ENCODE peak calls at places on chromosomes 12 and 14, in ten cellular contexts. K is stomach, L is H1, N is NT2/D1, M is heart right ventricle, S is small intestine, J is aorta, C is IMR-90, A is RWPE2, Q is GM23248. Y is an unnamed sample. For H3K27me3, the result is how much of the 10 kb centered on the place peaks cover.

GRCh38 chr14:52338282-52338681 is 24.2 kb downstream of the PTGER2 start:
- DNase-seq in Q (peak), L (no peak), S (no peak), K (no peak), A (peak), M (no peak), J (no peak), C (peak), N (no peak), Y (peak)

GRCh38 chr12:56086096-56086495 is 6.1 kb downstream of the ERBB3 start:
- DNase-seq in S (peak), Q (no peak), L (no peak), A (no peak), M (no peak), N (no peak), J (no peak), C (no peak), K (peak), Y (no peak)

GRCh38 chr12:131397493-131398181 is 313.3 kb upstream of the SFSWAP start:
- DNase-seq in Q (no peak), C (no peak), N (no peak), K (no peak), L (no peak), J (no peak), S (no peak), M (no peak), A (no peak), Y (no peak)

GRCh38 chr12:95608252-95609033 is 57.2 kb upstream of the USP44 start:
- DNase-seq in N (peak), Q (peak), S (peak), J (peak), K (peak), M (peak), C (peak), A (peak), L (no peak), Y (peak)

GRCh38 chr12:46494424-46494823 is 121.9 kb upstream of the SLC38A2 start:
- DNase-seq in N (peak), K (no peak), M (no peak), L (no peak), C (peak), S (no peak), A (no peak), J (no peak), Q (peak), Y (no peak)

GRCh38 chr12:131242741-131243496 is 289.2 kb downstream of the ADGRD1 start:
- DNase-seq in L (peak), K (no peak), N (peak), Q (peak), S (peak), M (no peak), C (no peak), A (no peak), J (no peak), Y (no peak)

GRCh38 chr14:79809849-79810612 is 401.3 kb downstream of the DIO2 start:
- DNase-seq in N (no peak), Q (peak), S (peak), L (no peak), J (no peak), K (no peak), A (no peak), C (peak), M (no peak), Y (no peak)

GRCh38 chr14:51959928-51960327 is 29.4 kb upstream of the RTRAF start:
- DNase-seq in L (no peak), K (no peak), N (no peak), C (no peak), S (no peak), M (no peak), J (no peak), Q (no peak), A (no peak), Y (no peak)

GRCh38 chr14:75982724-75983358 is 1.0 kb upstream of the TGFB3 start:
- DNase-seq in S (peak), K (no peak), C (peak), L (peak), J (peak), M (peak), N (no peak), A (no peak), Q (peak), Y (peak)

GRCh38 chr12:47491516-47491915 is 214.3 kb downstream of the RPAP3 start:
- DNase-seq in C (no peak), N (no peak), J (no peak), A (no peak), Q (peak), K (no peak), M (no peak), L (no peak), S (no peak), Y (no peak)

GRCh38 chr12:101648195-101648594 is 49.2 kb upstream of the CHPT1 start:
- DNase-seq in K (no peak), J (no peak), S (no peak), C (no peak), N (no peak), Q (no peak), A (no peak), M (no peak), L (no peak), Y (no peak)

GRCh38 chr12:75831413-75831812 is 200.2 kb downstream of the PHLDA1 start:
- DNase-seq in C (peak), N (no peak), A (no peak), J (no peak), Q (no peak), L (no peak), S (no peak), K (no peak), M (no peak), Y (no peak)

GRCh38 chr14:20988717-20989116 is 1.1 kb upstream of the METTL17 start:
- DNase-seq in L (no peak), C (no peak), K (no peak), A (no peak), J (peak), S (no peak), M (no peak), Q (peak), N (no peak), Y (no peak)

GRCh38 chr14:58740584-58740983 is 102.8 kb downstream of the DACT1 start:
- DNase-seq in N (no peak), L (no peak), C (no peak), S (no peak), M (no peak), J (no peak), A (no peak), K (no peak), Q (no peak), Y (no peak)

GRCh38 chr14:24883571-24883970 is 166.4 kb downstream of the STXBP6 start:
- DNase-seq in C (no peak), K (no peak), A (no peak), J (no peak), S (no peak), L (no peak), N (no peak), Q (peak), M (no peak), Y (no peak)

GRCh38 chr12:54759751-54760150 is 94.6 kb upstream of the MUCL1 start:
- DNase-seq in S (peak), L (peak), M (no peak), J (no peak), A (no peak), N (peak), K (no peak), Q (peak), C (peak), Y (no peak)

GRCh38 chr12:25995906-25996305 is 37.4 kb downstream of the RASSF8 start:
- DNase-seq in M (no peak), N (no peak), A (no peak), L (no peak), K (no peak), Q (peak), S (no peak), C (peak), J (no peak), Y (peak)

GRCh38 chr14:31510855-31511254 is 23.0 kb upstream of the GPR33 start:
- DNase-seq in M (no peak), S (no peak), K (no peak), C (no peak), A (no peak), L (no peak), J (no peak), N (no peak), Q (no peak), Y (no peak)

GRCh38 chr12:9367828-9368227 is 159.6 kb upstream of the PZP start:
- DNase-seq in K (no peak), Q (no peak), S (no peak), A (no peak), M (no peak), C (no peak), J (no peak), N (no peak), L (no peak), Y (peak)

GRCh38 chr14:64234877-64235651 is 59.1 kb downstream of the ESR2 start:
- DNase-seq in S (no peak), M (no peak), L (no peak), N (no peak), Q (no peak), A (no peak), K (no peak), C (peak), J (no peak), Y (no peak)

GRCh38 chr12:10528150-10528953 is 22.7 kb downstream of the EIF2S3B start:
- DNase-seq in L (no peak), M (no peak), C (no peak), Q (no peak), J (no peak), N (no peak), S (peak), A (no peak), K (no peak), Y (no peak)

GRCh38 chr14:69543341-69544249 is 31.1 kb downstream of the CCDC177 start:
- DNase-seq in N (no peak), Q (peak), A (peak), C (peak), K (peak), M (peak), S (peak), L (no peak), J (peak), Y (no peak)

GRCh38 chr14:24296341-24297157 is 3.0 kb downstream of the DHRS1 start:
- DNase-seq in J (peak), A (no peak), C (peak), Q (peak), S (peak), N (peak), K (peak), M (peak), L (peak), Y (peak)

GRCh38 chr12:64837427-64837826 is 13.0 kb downstream of the TBC1D30 start:
- DNase-seq in M (no peak), A (no peak), J (no peak), N (no peak), K (no peak), S (no peak), Q (no peak), L (no peak), C (no peak), Y (no peak)

GRCh38 chr14:62081012-62081612 is 318.9 kb downstream of the SNAPC1 start:
- DNase-seq in Q (no peak), L (no peak), K (no peak), A (no peak), M (no peak), J (no peak), S (no peak), N (no peak), C (no peak), Y (no peak)

GRCh38 chr14:67529947-67530935 is 2.8 kb upstream of the PLEKHH1 start:
- DNase-seq in A (no peak), L (no peak), S (no peak), J (no peak), M (no peak), Q (no peak), K (no peak), C (no peak), N (no peak), Y (no peak)

GRCh38 chr12:2068638-2069037 is 15.9 kb downstream of the CACNA1C start:
- DNase-seq in N (no peak), M (no peak), C (no peak), J (no peak), K (no peak), L (no peak), S (no peak), Q (no peak), A (no peak), Y (no peak)

GRCh38 chr12:2058837-2059236 is 6.0 kb downstream of the CACNA1C start:
- DNase-seq in S (no peak), J (no peak), N (no peak), Q (no peak), C (no peak), K (no peak), L (no peak), M (no peak), A (no peak), Y (no peak)

GRCh38 chr12:2061402-2061801 is 8.6 kb downstream of the CACNA1C start:
- DNase-seq in K (no peak), L (no peak), N (no peak), S (no peak), Q (no peak), J (no peak), A (no peak), M (no peak), C (no peak), Y (no peak)

GRCh38 chr12:2064078-2064507 is 11.3 kb downstream of the CACNA1C start:
- DNase-seq in K (no peak), M (no peak), Q (peak), A (no peak), C (peak), J (no peak), S (peak), N (no peak), L (no peak), Y (peak)
- H3K4me3 ChIP-seq in K (no peak), M (peak), Q (peak), A (no peak), C (no peak), J (peak), S (no peak), N (no peak), L (no peak), Y (no peak)

DNA sequence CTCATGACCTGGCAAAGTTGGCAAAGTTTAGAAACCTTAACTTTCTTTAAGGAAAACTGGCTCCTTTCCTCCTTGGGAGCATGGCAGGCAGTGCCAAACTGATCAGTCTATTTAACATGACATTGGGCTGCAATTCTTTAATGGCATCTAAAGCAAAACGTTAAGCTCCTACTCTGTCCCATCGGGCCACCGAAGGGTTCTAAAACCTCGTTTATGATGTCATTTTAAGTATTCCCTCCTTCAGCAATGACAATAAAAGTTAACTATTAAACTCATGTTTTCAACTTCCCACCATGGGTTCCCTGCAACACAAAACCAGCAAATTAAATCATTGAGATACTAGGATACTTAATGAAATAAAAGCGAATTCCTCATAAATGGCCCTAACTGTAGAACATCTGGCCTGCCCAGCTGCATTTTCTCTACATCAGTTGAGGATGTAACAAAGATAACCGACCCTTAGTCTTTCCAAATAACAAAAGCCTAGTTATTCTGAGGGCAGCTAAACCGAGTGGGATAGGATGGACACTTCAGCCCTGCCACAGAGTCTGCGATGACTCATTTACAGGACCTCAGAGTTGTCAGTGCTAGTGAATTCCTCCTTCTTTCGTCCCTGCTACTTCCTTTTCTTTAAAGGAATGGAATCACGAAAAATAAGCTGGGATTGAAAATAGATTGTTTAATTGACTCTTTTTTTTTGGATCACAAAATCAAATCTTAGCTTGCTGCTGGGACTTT is 34.5 kb upstream of the RIC8B start:
- DNase-seq in M (no peak), Q (peak), N (no peak), J (no peak), S (no peak), K (no peak), A (no peak), L (no peak), C (peak), Y (no peak)
- H3K27me3 ChIP-seq in M (under half), Q (under half), N (under half), J (under half), S (under half), K (under half), A (under half), L (under half), C (under half), Y (under half)

DNA sequence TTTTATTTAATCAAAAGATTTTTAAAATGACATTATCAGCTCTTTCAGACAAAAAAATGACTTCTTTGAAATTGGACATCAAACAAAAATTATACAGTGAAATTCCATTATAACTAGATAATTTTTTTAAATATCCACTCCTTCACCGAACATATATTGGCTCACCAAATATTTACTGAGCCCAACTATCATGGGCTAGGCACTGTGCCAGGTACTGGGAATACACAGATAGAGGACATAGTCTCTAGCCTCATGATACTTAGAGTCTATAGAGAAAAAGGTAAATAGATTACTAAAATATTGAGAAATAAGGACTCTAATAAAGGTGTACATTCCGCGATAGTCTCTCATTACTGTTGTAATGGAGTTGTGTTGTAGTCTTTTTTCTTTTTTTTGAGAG is 219.9 kb downstream of the SEC23A start:
- DNase-seq in M (no peak), N (no peak), K (no peak), L (no peak), C (no peak), Q (no peak), S (no peak), J (no peak), A (no peak), Y (no peak)
- H3K4me3 ChIP-seq in M (no peak), N (no peak), K (no peak), L (no peak), C (no peak), Q (no peak), S (no peak), J (no peak), A (no peak), Y (no peak)

GRCh38 chr12:13368971-13369370 is 172.4 kb downstream of the EMP1 start:
- DNase-seq in J (no peak), K (no peak), Q (no peak), M (no peak), A (no peak), S (no peak), L (peak), C (no peak), N (peak), Y (no peak)

GRCh38 chr12:13367973-13368372 is 171.4 kb downstream of the EMP1 start:
- DNase-seq in N (no peak), M (no peak), K (no peak), J (no peak), S (no peak), Q (no peak), L (peak), C (no peak), A (no peak), Y (no peak)

GRCh38 chr12:13365782-13366366 is 169.3 kb downstream of the EMP1 start:
- DNase-seq in J (no peak), A (no peak), L (peak), N (no peak), M (peak), C (no peak), Q (no peak), S (no peak), K (no peak), Y (no peak)

GRCh38 chr12:13369496-13369895 is 173.0 kb downstream of the EMP1 start:
- DNase-seq in L (peak), J (no peak), S (no peak), A (no peak), K (no peak), Q (no peak), M (no peak), N (no peak), C (no peak), Y (no peak)

GRCh38 chr12:13368431-13368830 is 171.9 kb downstream of the EMP1 start:
- DNase-seq in J (no peak), A (no peak), L (peak), S (no peak), C (no peak), K (no peak), M (no peak), N (no peak), Q (no peak), Y (no peak)
- H3K27me3 ChIP-seq in J (under half), A (under half), L (under half), S (under half), C (under half), K (under half), M (under half), N (under half), Q (under half), Y (under half)

DNA sequence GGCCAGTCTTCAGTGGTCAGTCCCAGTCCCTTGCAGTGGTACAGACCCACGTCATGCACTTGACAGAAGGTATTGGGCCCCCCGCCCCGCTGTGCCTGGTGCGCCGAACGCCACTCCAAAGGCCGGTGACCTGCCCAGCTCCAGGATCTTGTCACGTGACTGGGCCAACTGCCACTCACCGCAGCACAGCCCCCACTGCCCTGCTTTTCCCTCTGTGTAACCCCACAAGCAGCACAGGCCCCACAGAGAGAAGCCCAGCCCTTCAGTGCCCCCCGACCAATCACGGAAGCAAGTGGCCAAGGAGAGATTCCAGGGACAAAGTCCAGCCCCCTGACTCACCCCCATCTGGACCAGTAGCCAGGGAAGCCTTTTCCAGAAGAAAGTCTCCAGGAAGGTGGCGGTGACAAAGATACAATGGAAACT is 498 bp downstream of the GPR132 start:
- DNase-seq in J (peak), N (no peak), S (peak), M (peak), K (no peak), A (no peak), Q (peak), L (no peak), C (peak), Y (no peak)
- H3K4me3 ChIP-seq in J (no peak), N (no peak), S (peak), M (peak), K (peak), A (no peak), Q (no peak), L (no peak), C (no peak), Y (no peak)

GRCh38 chr12:57200497-57200896 is 16.1 kb upstream of the NXPH4 start:
- DNase-seq in Q (no peak), K (no peak), N (no peak), L (no peak), C (no peak), J (no peak), A (no peak), S (no peak), M (no peak), Y (no peak)

GRCh38 chr12:57203201-57203600 is 13.4 kb upstream of the NXPH4 start:
- DNase-seq in C (no peak), M (no peak), J (no peak), L (no peak), Q (no peak), K (no peak), A (no peak), S (no peak), N (no peak), Y (no peak)

GRCh38 chr12:57202321-57202720 is 14.3 kb upstream of the NXPH4 start:
- DNase-seq in K (no peak), J (no peak), L (no peak), Q (no peak), N (no peak), M (no peak), C (no peak), S (no peak), A (no peak), Y (no peak)

GRCh38 chr12:57201219-57201618 is 15.4 kb upstream of the NXPH4 start:
- DNase-seq in N (no peak), A (no peak), M (no peak), K (no peak), J (no peak), C (no peak), L (no peak), S (no peak), Q (no peak), Y (no peak)

DNA sequence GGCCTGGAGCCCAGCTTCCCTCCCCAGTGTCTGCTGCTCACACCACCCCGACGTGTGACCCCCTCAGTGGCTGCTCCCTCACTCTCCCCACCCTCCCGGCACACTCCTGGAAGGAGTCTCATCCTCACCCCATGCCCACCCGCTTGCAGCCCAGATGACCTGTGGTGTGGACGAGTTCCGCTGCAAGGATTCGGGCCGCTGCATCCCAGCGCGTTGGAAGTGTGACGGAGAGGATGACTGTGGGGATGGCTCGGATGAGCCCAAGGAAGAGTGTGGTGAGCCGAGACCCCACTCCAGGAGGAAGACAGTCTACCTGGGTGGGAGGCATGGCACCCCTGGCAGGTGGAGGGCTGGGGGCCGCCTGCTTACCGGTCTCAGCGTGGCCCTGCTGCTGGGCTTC is 15.0 kb upstream of the NXPH4 start:
- DNase-seq in A (no peak), S (no peak), C (no peak), M (no peak), N (no peak), K (no peak), L (no peak), J (no peak), Q (no peak), Y (no peak)
- H3K27me3 ChIP-seq in A (under half), S (under half), C (under half), M (under half), N (under half), K (under half), L (under half), J (under half), Q (under half), Y (under half)

Y was measured in SJSA1.